ENCODE peak calls at places on chromosomes 3 and 15, in five cellular contexts. I is H9; R is stimulated activated CD4-positive, alpha-beta T cell treated with anti-CD3 and anti-CD28 coated beads, Interleukin-15, amount 100 ng/mL, for 48 hours; V is SHP77; J is mucosa of gallbladder. G is an unnamed sample.

GRCh38 chr15:24054547-24055245 is 367.6 kb upstream of the NDN start:
- DNase-seq in I (no peak), R (no peak), V (no peak), J (peak; percentile 16), G (no peak)

GRCh38 chr3:134463676-134464611 is 21.8 kb downstream of the ANAPC13 start:
- DNase-seq in I (peak; percentile 90), R (no peak), V (no peak), J (peak; percentile 74), G (no peak)

GRCh38 chr3:172031957-172032356 is 7.4 kb upstream of the FNDC3B start:
- DNase-seq in I (no peak), R (no peak), V (no peak), J (no peak), G (no peak)

GRCh38 chr3:13539285-13539625 is 9.7 kb upstream of the FBLN2 start:
- DNase-seq in I (no peak), R (no peak), V (no peak), J (no peak), G (no peak)

GRCh38 chr3:108757404-108757982 is at the start of gene RETNLB:
- DNase-seq in I (no peak), R (no peak), V (peak; percentile 72), J (no peak), G (no peak)

GRCh38 chr15:71691700-71692417 is 118.5 kb upstream of the NR2E3 start:
- DNase-seq in I (no peak), R (no peak), V (no peak), J (peak; percentile 32), G (no peak)

GRCh38 chr15:71447328-71448250 is 332.3 kb downstream of the THSD4 start:
- DNase-seq in I (peak; percentile 33), R (no peak), V (no peak), J (peak; percentile 37), G (no peak)

GRCh38 chr3:146498002-146498736 is 28.8 kb upstream of the PLSCR2 start:
- DNase-seq in I (no peak), R (peak; percentile 33), V (no peak), J (no peak), G (no peak)

GRCh38 chr15:89196994-89197393 is 24.4 kb downstream of the RLBP1 start:
- DNase-seq in I (no peak), R (peak; percentile 44), V (no peak), J (no peak), G (no peak)

GRCh38 chr3:10929978-10930620 is 62.4 kb upstream of the SLC6A1 start:
- DNase-seq in I (peak; percentile 4), R (no peak), V (no peak), J (no peak), G (no peak)

GRCh38 chr3:196837819-196838420 is 29.8 kb upstream of the SENP5 start:
- DNase-seq in I (peak; percentile 67), R (peak; percentile 65), V (no peak), J (peak; percentile 75), G (peak; percentile 79)

GRCh38 chr15:70098461-70099166 is 897 bp upstream of the TLE3 start:
- DNase-seq in I (peak; percentile 77), R (no peak), V (no peak), J (peak; percentile 23), G (peak; percentile 73)

GRCh38 chr3:144036498-144036897 is 64.9 kb downstream of the DIPK2A start:
- DNase-seq in I (no peak), R (no peak), V (no peak), J (no peak), G (no peak)

GRCh38 chr15:78396976-78397375 is 41.0 kb upstream of the IREB2 start:
- DNase-seq in I (peak; percentile 64), R (no peak), V (no peak), J (peak; percentile 77), G (peak; percentile 20)

GRCh38 chr15:76566276-76566675 is 229.7 kb downstream of the ISL2 start:
- DNase-seq in I (no peak), R (no peak), V (no peak), J (no peak), G (peak; percentile 85)

GRCh38 chr15:57322602-57323250 is 53.6 kb upstream of the CGNL1 start:
- DNase-seq in I (no peak), R (no peak), V (no peak), J (no peak), G (peak; percentile 42)

GRCh38 chr15:64134322-64134829 is 17.2 kb upstream of the SNX22 start:
- DNase-seq in I (no peak), R (no peak), V (no peak), J (peak; percentile 36), G (no peak)

GRCh38 chr3:183188895-183189462 is 26.4 kb upstream of the LAMP3 start:
- DNase-seq in I (peak; percentile 71), R (no peak), V (no peak), J (peak; percentile 46), G (peak; percentile 59)

GRCh38 chr15:74129411-74130088 is 836 bp upstream of the ISLR2 start:
- DNase-seq in I (peak; percentile 73), R (no peak), V (no peak), J (no peak), G (no peak)

GRCh38 chr3:113485161-113485609 is 29.8 kb downstream of the SPICE1 start:
- DNase-seq in I (no peak), R (no peak), V (no peak), J (peak; percentile 24), G (no peak)

GRCh38 chr3:158451405-158452045 is 119.5 kb upstream of the MLF1 start:
- DNase-seq in I (no peak), R (no peak), V (no peak), J (no peak), G (no peak)

GRCh38 chr15:51870774-51871173 is 41.3 kb downstream of the TMOD3 start:
- DNase-seq in I (no peak), R (no peak), V (no peak), J (no peak), G (no peak)

GRCh38 chr3:124759666-124760401 is 29.6 kb downstream of the UMPS start:
- DNase-seq in I (no peak), R (no peak), V (no peak), J (no peak), G (no peak)

GRCh38 chr3:145333931-145334330 is 827.1 kb downstream of the PLOD2 start:
- DNase-seq in I (peak; percentile 46), R (no peak), V (no peak), J (no peak), G (no peak)

GRCh38 chr3:159829056-159829995 is 159.3 kb upstream of the IL12A start:
- DNase-seq in I (no peak), R (no peak), V (peak; percentile 95), J (peak; percentile 40), G (peak; percentile 77)

G was measured in NCI-H526.